ENCODE peak calls at places on chromosome 18, in nine cellular contexts. One of them, this sample, is unnamed.

GRCh38 chr18:55152801-55153200 is 193.5 kb upstream of the CCDC68 start:
- DNase-seq in CD8-positive, alpha-beta memory T cell: no peak
- DNase-seq in ovary: no peak
- DNase-seq in SK-N-SH: no peak
- DNase-seq in psoas muscle: no peak
- DNase-seq in A673: no peak
- DNase-seq in IMR-90: peak
- DNase-seq in hepatocyte: no peak
- DNase-seq in A549: no peak
- DNase-seq in this sample: no peak

GRCh38 chr18:23460285-23461273 is 7.5 kb downstream of the RIOK3 start:
- DNase-seq in CD8-positive, alpha-beta memory T cell: no peak
- DNase-seq in hepatocyte: peak
- DNase-seq in A673: no peak
- DNase-seq in ovary: no peak
- DNase-seq in A549: no peak
- DNase-seq in psoas muscle: no peak
- DNase-seq in SK-N-SH: no peak
- DNase-seq in IMR-90: no peak
- DNase-seq in this sample: no peak

GRCh38 chr18:65753520-65753919 is 2.7 kb downstream of the CDH7 start:
- DNase-seq in IMR-90: no peak
- DNase-seq in A549: peak
- DNase-seq in psoas muscle: no peak
- DNase-seq in ovary: no peak
- DNase-seq in SK-N-SH: peak
- DNase-seq in hepatocyte: peak
- DNase-seq in CD8-positive, alpha-beta memory T cell: no peak
- DNase-seq in A673: peak
- DNase-seq in this sample: no peak

GRCh38 chr18:24195296-24196053 is 56.6 kb downstream of the CABYR start:
- DNase-seq in psoas muscle: no peak
- DNase-seq in ovary: no peak
- DNase-seq in CD8-positive, alpha-beta memory T cell: no peak
- DNase-seq in SK-N-SH: no peak
- DNase-seq in hepatocyte: peak
- DNase-seq in A549: no peak
- DNase-seq in A673: no peak
- DNase-seq in IMR-90: no peak
- DNase-seq in this sample: no peak

GRCh38 chr18:12862467-12862866 is 21.6 kb downstream of the PTPN2 start:
- DNase-seq in ovary: no peak
- DNase-seq in CD8-positive, alpha-beta memory T cell: no peak
- DNase-seq in IMR-90: no peak
- DNase-seq in hepatocyte: peak
- DNase-seq in A549: no peak
- DNase-seq in A673: no peak
- DNase-seq in SK-N-SH: no peak
- DNase-seq in psoas muscle: no peak
- DNase-seq in this sample: no peak

GRCh38 chr18:54480616-54481015 is 110.4 kb upstream of the DYNAP start:
- DNase-seq in hepatocyte: no peak
- DNase-seq in ovary: no peak
- DNase-seq in A549: no peak
- DNase-seq in IMR-90: no peak
- DNase-seq in A673: no peak
- DNase-seq in psoas muscle: no peak
- DNase-seq in SK-N-SH: no peak
- DNase-seq in CD8-positive, alpha-beta memory T cell: no peak
- DNase-seq in this sample: peak

GRCh38 chr18:23719634-23720201 is 30.5 kb downstream of the LAMA3 start:
- DNase-seq in SK-N-SH: no peak
- DNase-seq in ovary: no peak
- DNase-seq in CD8-positive, alpha-beta memory T cell: no peak
- DNase-seq in psoas muscle: no peak
- DNase-seq in A549: peak
- DNase-seq in A673: peak
- DNase-seq in hepatocyte: peak
- DNase-seq in IMR-90: peak
- DNase-seq in this sample: peak

GRCh38 chr18:13003466-13003896 is 12.3 kb downstream of the CEP192 start:
- DNase-seq in A549: peak
- DNase-seq in ovary: no peak
- DNase-seq in hepatocyte: peak
- DNase-seq in SK-N-SH: peak
- DNase-seq in IMR-90: peak
- DNase-seq in A673: peak
- DNase-seq in psoas muscle: no peak
- DNase-seq in CD8-positive, alpha-beta memory T cell: no peak
- DNase-seq in this sample: no peak

GRCh38 chr18:22826726-22827125 is 106.4 kb upstream of the RBBP8 start:
- DNase-seq in hepatocyte: no peak
- DNase-seq in A549: no peak
- DNase-seq in SK-N-SH: no peak
- DNase-seq in IMR-90: peak
- DNase-seq in A673: no peak
- DNase-seq in CD8-positive, alpha-beta memory T cell: no peak
- DNase-seq in ovary: no peak
- DNase-seq in psoas muscle: no peak
- DNase-seq in this sample: no peak

GRCh38 chr18:56492136-56492535 is 146.3 kb downstream of the TXNL1 start:
- DNase-seq in psoas muscle: no peak
- DNase-seq in SK-N-SH: no peak
- DNase-seq in IMR-90: no peak
- DNase-seq in A549: no peak
- DNase-seq in CD8-positive, alpha-beta memory T cell: no peak
- DNase-seq in hepatocyte: no peak
- DNase-seq in A673: no peak
- DNase-seq in ovary: no peak
- DNase-seq in this sample: no peak

GRCh38 chr18:11651899-11652298 is 37.2 kb upstream of the GNAL start:
- DNase-seq in psoas muscle: no peak
- DNase-seq in CD8-positive, alpha-beta memory T cell: no peak
- DNase-seq in A673: no peak
- DNase-seq in IMR-90: no peak
- DNase-seq in SK-N-SH: no peak
- DNase-seq in ovary: no peak
- DNase-seq in A549: no peak
- DNase-seq in hepatocyte: no peak
- DNase-seq in this sample: no peak

GRCh38 chr18:52333860-52334259 is 6.1 kb upstream of the DCC start:
- DNase-seq in A549: no peak
- DNase-seq in psoas muscle: no peak
- DNase-seq in hepatocyte: no peak
- DNase-seq in A673: no peak
- DNase-seq in IMR-90: no peak
- DNase-seq in ovary: no peak
- DNase-seq in CD8-positive, alpha-beta memory T cell: no peak
- DNase-seq in SK-N-SH: no peak
- DNase-seq in this sample: no peak

GRCh38 chr18:35582310-35582682 is 756 bp downstream of the GALNT1 start:
- DNase-seq in hepatocyte: no peak
- DNase-seq in A549: no peak
- DNase-seq in CD8-positive, alpha-beta memory T cell: no peak
- DNase-seq in psoas muscle: no peak
- DNase-seq in ovary: no peak
- DNase-seq in SK-N-SH: no peak
- DNase-seq in IMR-90: no peak
- DNase-seq in A673: no peak
- DNase-seq in this sample: no peak
- H3K27ac ChIP-seq in hepatocyte: peak
- H3K27ac ChIP-seq in A549: peak
- H3K27ac ChIP-seq in CD8-positive, alpha-beta memory T cell: peak
- H3K27ac ChIP-seq in psoas muscle: peak
- H3K27ac ChIP-seq in ovary: no peak
- H3K27ac ChIP-seq in SK-N-SH: peak
- H3K27ac ChIP-seq in IMR-90: no peak
- H3K27ac ChIP-seq in A673: no peak
- H3K27ac ChIP-seq in this sample: peak

GRCh38 chr18:26185267-26185666 is 41.0 kb upstream of the TAF4B start:
- DNase-seq in ovary: no peak
- DNase-seq in IMR-90: no peak
- DNase-seq in CD8-positive, alpha-beta memory T cell: no peak
- DNase-seq in A549: peak
- DNase-seq in SK-N-SH: no peak
- DNase-seq in psoas muscle: no peak
- DNase-seq in hepatocyte: no peak
- DNase-seq in A673: peak
- DNase-seq in this sample: no peak

GRCh38 chr18:26192233-26192632 is 34.0 kb upstream of the TAF4B start:
- DNase-seq in hepatocyte: no peak
- DNase-seq in ovary: no peak
- DNase-seq in A549: no peak
- DNase-seq in psoas muscle: no peak
- DNase-seq in SK-N-SH: no peak
- DNase-seq in IMR-90: no peak
- DNase-seq in CD8-positive, alpha-beta memory T cell: no peak
- DNase-seq in A673: no peak
- DNase-seq in this sample: no peak

GRCh38 chr18:26190506-26190905 is 35.7 kb upstream of the TAF4B start:
- DNase-seq in ovary: no peak
- DNase-seq in A673: no peak
- DNase-seq in CD8-positive, alpha-beta memory T cell: no peak
- DNase-seq in IMR-90: no peak
- DNase-seq in A549: no peak
- DNase-seq in SK-N-SH: no peak
- DNase-seq in psoas muscle: no peak
- DNase-seq in hepatocyte: no peak
- DNase-seq in this sample: no peak
- H3K4me3 ChIP-seq in ovary: no peak
- H3K4me3 ChIP-seq in A673: no peak
- H3K4me3 ChIP-seq in CD8-positive, alpha-beta memory T cell: peak
- H3K4me3 ChIP-seq in IMR-90: no peak
- H3K4me3 ChIP-seq in A549: no peak
- H3K4me3 ChIP-seq in SK-N-SH: no peak
- H3K4me3 ChIP-seq in psoas muscle: no peak
- H3K4me3 ChIP-seq in hepatocyte: no peak
- H3K4me3 ChIP-seq in this sample: no peak

GRCh38 chr18:79985172-79985571 is 3.2 kb downstream of the TXNL4A start:
- DNase-seq in hepatocyte: no peak
- DNase-seq in ovary: no peak
- DNase-seq in SK-N-SH: no peak
- DNase-seq in psoas muscle: no peak
- DNase-seq in A673: no peak
- DNase-seq in A549: no peak
- DNase-seq in CD8-positive, alpha-beta memory T cell: no peak
- DNase-seq in IMR-90: no peak
- DNase-seq in this sample: no peak

GRCh38 chr18:79988925-79989361 is 580 bp upstream of the TXNL4A start:
- DNase-seq in hepatocyte: peak
- DNase-seq in CD8-positive, alpha-beta memory T cell: no peak
- DNase-seq in IMR-90: peak
- DNase-seq in SK-N-SH: no peak
- DNase-seq in ovary: no peak
- DNase-seq in A549: peak
- DNase-seq in psoas muscle: peak
- DNase-seq in A673: peak
- DNase-seq in this sample: peak

GRCh38 chr18:79988079-79988924 is at the start of gene TXNL4A:
- DNase-seq in A673: peak
- DNase-seq in IMR-90: peak
- DNase-seq in hepatocyte: peak
- DNase-seq in SK-N-SH: peak
- DNase-seq in ovary: peak
- DNase-seq in CD8-positive, alpha-beta memory T cell: peak
- DNase-seq in A549: peak
- DNase-seq in psoas muscle: peak
- DNase-seq in this sample: peak

GRCh38 chr18:79986726-79987125 is 1.6 kb downstream of the TXNL4A start:
- DNase-seq in SK-N-SH: peak
- DNase-seq in A673: no peak
- DNase-seq in A549: no peak
- DNase-seq in CD8-positive, alpha-beta memory T cell: no peak
- DNase-seq in ovary: no peak
- DNase-seq in hepatocyte: no peak
- DNase-seq in IMR-90: no peak
- DNase-seq in psoas muscle: no peak
- DNase-seq in this sample: no peak

DNA sequence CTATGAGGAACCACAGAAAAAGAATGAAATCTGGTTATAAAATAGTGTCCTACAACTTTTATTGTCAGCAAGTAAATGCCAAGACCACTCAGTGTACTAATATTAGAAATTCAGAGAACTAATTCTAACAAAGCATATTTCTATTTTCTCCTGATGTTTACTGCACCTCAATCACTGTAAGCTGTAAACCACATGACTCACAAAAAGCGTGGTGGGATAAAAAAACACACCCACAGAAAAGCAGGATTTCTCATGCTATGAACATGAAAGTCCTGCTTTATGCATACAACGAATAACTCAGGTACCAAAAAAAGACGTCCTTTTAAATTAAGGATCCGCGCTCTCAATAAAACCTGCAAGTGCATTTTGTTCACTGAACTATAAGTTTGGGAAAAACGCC is 797 bp downstream of the TXNL4A start:
- DNase-seq in ovary: no peak
- DNase-seq in psoas muscle: no peak
- DNase-seq in CD8-positive, alpha-beta memory T cell: no peak
- DNase-seq in IMR-90: no peak
- DNase-seq in A549: no peak
- DNase-seq in SK-N-SH: no peak
- DNase-seq in hepatocyte: no peak
- DNase-seq in A673: no peak
- DNase-seq in this sample: no peak
- H3K27ac ChIP-seq in ovary: peak
- H3K27ac ChIP-seq in psoas muscle: peak
- H3K27ac ChIP-seq in CD8-positive, alpha-beta memory T cell: peak
- H3K27ac ChIP-seq in IMR-90: no peak
- H3K27ac ChIP-seq in A549: peak
- H3K27ac ChIP-seq in SK-N-SH: peak
- H3K27ac ChIP-seq in hepatocyte: peak
- H3K27ac ChIP-seq in A673: peak
- H3K27ac ChIP-seq in this sample: peak

GRCh38 chr18:32237024-32237423 is 47.2 kb downstream of the MEP1B start:
- DNase-seq in ovary: no peak
- DNase-seq in IMR-90: no peak
- DNase-seq in A549: no peak
- DNase-seq in A673: no peak
- DNase-seq in psoas muscle: no peak
- DNase-seq in hepatocyte: peak
- DNase-seq in CD8-positive, alpha-beta memory T cell: no peak
- DNase-seq in SK-N-SH: no peak
- DNase-seq in this sample: no peak
- H3K4me3 ChIP-seq in ovary: no peak
- H3K4me3 ChIP-seq in IMR-90: no peak
- H3K4me3 ChIP-seq in A549: no peak
- H3K4me3 ChIP-seq in A673: no peak
- H3K4me3 ChIP-seq in psoas muscle: no peak
- H3K4me3 ChIP-seq in hepatocyte: no peak
- H3K4me3 ChIP-seq in CD8-positive, alpha-beta memory T cell: no peak
- H3K4me3 ChIP-seq in SK-N-SH: no peak
- H3K4me3 ChIP-seq in this sample: no peak

DNA sequence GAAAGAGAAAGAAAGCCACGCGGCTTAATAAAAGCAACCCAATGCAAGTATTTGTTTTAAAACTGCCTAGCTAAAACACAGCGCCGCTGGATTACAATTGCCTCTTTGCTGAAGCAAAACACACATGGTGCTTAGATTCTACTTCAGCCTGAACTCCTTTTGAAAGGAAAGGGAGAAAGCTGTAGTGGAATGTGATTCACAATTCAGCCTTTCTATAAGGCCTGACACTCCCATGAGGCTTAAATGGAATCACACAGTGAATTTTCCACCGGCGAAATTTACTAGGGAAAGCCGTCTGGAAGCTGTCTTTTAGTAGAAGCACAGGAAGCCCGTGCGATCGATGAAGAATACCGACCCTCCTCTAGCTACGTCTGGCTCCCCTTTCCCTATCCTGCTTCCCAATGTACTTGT is 348.1 kb downstream of the DLGAP1 start:
- DNase-seq in ovary: no peak
- DNase-seq in CD8-positive, alpha-beta memory T cell: no peak
- DNase-seq in A673: no peak
- DNase-seq in psoas muscle: no peak
- DNase-seq in IMR-90: no peak
- DNase-seq in hepatocyte: no peak
- DNase-seq in A549: no peak
- DNase-seq in SK-N-SH: no peak
- DNase-seq in this sample: no peak
- H3K27ac ChIP-seq in ovary: no peak
- H3K27ac ChIP-seq in CD8-positive, alpha-beta memory T cell: no peak
- H3K27ac ChIP-seq in A673: no peak
- H3K27ac ChIP-seq in psoas muscle: no peak
- H3K27ac ChIP-seq in IMR-90: no peak
- H3K27ac ChIP-seq in hepatocyte: no peak
- H3K27ac ChIP-seq in A549: no peak
- H3K27ac ChIP-seq in SK-N-SH: no peak
- H3K27ac ChIP-seq in this sample: no peak